ENCODE peak calls at places on chromosomes 16 and 17, in eight cellular contexts. Q, Z, B, W, N, P, G and Y are unnamed samples.

GRCh38 chr16:84687715-84688114 is 12.1 kb upstream of the USP10 start:
- DNase-seq in Q (no peak), Z (no peak), B (peak), W (peak), N (no peak), P (no peak), G (peak), Y (no peak)

GRCh38 chr17:82531431-82531881 is 11.9 kb downstream of the FOXK2 start:
- DNase-seq in Q (no peak), Z (no peak), B (peak), W (peak), N (no peak), P (no peak), G (no peak), Y (no peak)

GRCh38 chr16:6545329-6545728 is 787.3 kb upstream of the RBFOX1 start:
- DNase-seq in Q (no peak), Z (no peak), B (no peak), W (no peak), N (no peak), P (no peak), G (no peak), Y (no peak)

GRCh38 chr16:2987286-2987685 is 7.0 kb upstream of the PKMYT1 start:
- DNase-seq in Q (no peak), Z (no peak), B (no peak), W (no peak), N (no peak), P (no peak), G (no peak), Y (no peak)

GRCh38 chr16:81767987-81768592 is 11.0 kb upstream of the PLCG2 start:
- DNase-seq in Q (no peak), Z (no peak), B (no peak), W (no peak), N (no peak), P (no peak), G (no peak), Y (no peak)

GRCh38 chr16:27273670-27274522 is 5.3 kb upstream of the NSMCE1 start:
- DNase-seq in Q (no peak), Z (no peak), B (peak), W (no peak), N (no peak), P (no peak), G (no peak), Y (peak)

GRCh38 chr16:85395913-85396878 is 216.9 kb upstream of the GSE1 start:
- DNase-seq in Q (peak), Z (peak), B (no peak), W (peak), N (no peak), P (peak), G (no peak), Y (no peak)

GRCh38 chr17:13508916-13509315 is 92.8 kb downstream of the HS3ST3A1 start:
- DNase-seq in Q (no peak), Z (no peak), B (no peak), W (peak), N (no peak), P (no peak), G (no peak), Y (no peak)

GRCh38 chr16:30934827-30935557 is 11.6 kb downstream of the FBXL19 start:
- DNase-seq in Q (no peak), Z (peak), B (peak), W (peak), N (peak), P (peak), G (no peak), Y (no peak)

GRCh38 chr17:49337900-49338299 is 24.1 kb downstream of the ZNF652 start:
- DNase-seq in Q (peak), Z (no peak), B (peak), W (peak), N (no peak), P (no peak), G (no peak), Y (no peak)

GRCh38 chr17:49249890-49250522 is 19.4 kb upstream of the PHOSPHO1 start:
- DNase-seq in Q (no peak), Z (no peak), B (no peak), W (no peak), N (no peak), P (no peak), G (no peak), Y (no peak)

GRCh38 chr17:41060052-41060604 is at the start of gene KRTAP2-3:
- DNase-seq in Q (no peak), Z (no peak), B (peak), W (peak), N (no peak), P (no peak), G (peak), Y (no peak)

GRCh38 chr16:30004811-30005242 is 6.0 kb downstream of the DOC2A start:
- DNase-seq in Q (no peak), Z (no peak), B (no peak), W (no peak), N (no peak), P (no peak), G (no peak), Y (no peak)

GRCh38 chr16:23071202-23072083 is 77.8 kb downstream of the USP31 start:
- DNase-seq in Q (no peak), Z (no peak), B (peak), W (peak), N (no peak), P (no peak), G (no peak), Y (no peak)

GRCh38 chr17:40283662-40284061 is 4.0 kb upstream of the CDC6 start:
- DNase-seq in Q (no peak), Z (no peak), B (peak), W (peak), N (no peak), P (no peak), G (peak), Y (no peak)

GRCh38 chr17:80008383-80008840 is 27.3 kb downstream of the TBC1D16 start:
- DNase-seq in Q (peak), Z (peak), B (peak), W (peak), N (peak), P (peak), G (no peak), Y (no peak)

GRCh38 chr16:28042856-28043255 is 20.7 kb downstream of the GSG1L start:
- DNase-seq in Q (no peak), Z (no peak), B (peak), W (peak), N (no peak), P (no peak), G (peak), Y (no peak)

GRCh38 chr17:75720656-75721462 is at the start of gene ITGB4:
- DNase-seq in Q (no peak), Z (peak), B (no peak), W (peak), N (peak), P (peak), G (no peak), Y (no peak)

GRCh38 chr17:29682987-29683386 is 60.3 kb upstream of the CORO6 start:
- DNase-seq in Q (no peak), Z (no peak), B (no peak), W (peak), N (no peak), P (no peak), G (no peak), Y (no peak)

GRCh38 chr16:27701381-27701780 is 151.4 kb downstream of the KATNIP start:
- DNase-seq in Q (no peak), Z (no peak), B (no peak), W (no peak), N (no peak), P (no peak), G (no peak), Y (no peak)

GRCh38 chr17:63494300-63494928 is 17.6 kb downstream of the ACE start:
- DNase-seq in Q (no peak), Z (no peak), B (no peak), W (no peak), N (no peak), P (no peak), G (no peak), Y (no peak)

GRCh38 chr17:38458521-38458920 is 30.3 kb downstream of the ARHGAP23 start:
- DNase-seq in Q (no peak), Z (no peak), B (no peak), W (no peak), N (no peak), P (no peak), G (no peak), Y (no peak)

GRCh38 chr16:85641776-85642176 is 28.7 kb downstream of the GSE1 start:
- DNase-seq in Q (no peak), Z (peak), B (no peak), W (peak), N (no peak), P (no peak), G (no peak), Y (no peak)

GRCh38 chr17:8599351-8600011 is 31.0 kb downstream of the MYH10 start:
- DNase-seq in Q (no peak), Z (no peak), B (no peak), W (peak), N (no peak), P (no peak), G (no peak), Y (no peak)

GRCh38 chr17:57553525-57553924 is 191.6 kb downstream of the CCDC182 start:
- DNase-seq in Q (no peak), Z (no peak), B (peak), W (peak), N (no peak), P (no peak), G (no peak), Y (no peak)

GRCh38 chr16:70018254-70018653 is 67.1 kb downstream of the CLEC18A start:
- DNase-seq in Q (no peak), Z (no peak), B (no peak), W (peak), N (peak), P (peak), G (no peak), Y (no peak)
- TF ChIP-seq CTCF in Q (no peak), Z (no peak), B (peak), W (no peak), N (no peak), P (peak), G (no peak), Y (peak)

GRCh38 chr17:74350486-74350885 is 11.2 kb downstream of the BTBD17 start:
- DNase-seq in Q (no peak), Z (no peak), B (no peak), W (no peak), N (no peak), P (no peak), G (no peak), Y (no peak)

GRCh38 chr17:74349120-74349519 is 12.5 kb downstream of the BTBD17 start:
- DNase-seq in Q (no peak), Z (no peak), B (no peak), W (no peak), N (no peak), P (no peak), G (no peak), Y (no peak)

GRCh38 chr17:74353446-74354060 is 8.1 kb downstream of the BTBD17 start:
- DNase-seq in Q (no peak), Z (no peak), B (no peak), W (no peak), N (no peak), P (no peak), G (no peak), Y (no peak)

GRCh38 chr17:74354123-74354522 is 7.5 kb downstream of the BTBD17 start:
- DNase-seq in Q (no peak), Z (peak), B (no peak), W (no peak), N (peak), P (no peak), G (no peak), Y (no peak)

DNA sequence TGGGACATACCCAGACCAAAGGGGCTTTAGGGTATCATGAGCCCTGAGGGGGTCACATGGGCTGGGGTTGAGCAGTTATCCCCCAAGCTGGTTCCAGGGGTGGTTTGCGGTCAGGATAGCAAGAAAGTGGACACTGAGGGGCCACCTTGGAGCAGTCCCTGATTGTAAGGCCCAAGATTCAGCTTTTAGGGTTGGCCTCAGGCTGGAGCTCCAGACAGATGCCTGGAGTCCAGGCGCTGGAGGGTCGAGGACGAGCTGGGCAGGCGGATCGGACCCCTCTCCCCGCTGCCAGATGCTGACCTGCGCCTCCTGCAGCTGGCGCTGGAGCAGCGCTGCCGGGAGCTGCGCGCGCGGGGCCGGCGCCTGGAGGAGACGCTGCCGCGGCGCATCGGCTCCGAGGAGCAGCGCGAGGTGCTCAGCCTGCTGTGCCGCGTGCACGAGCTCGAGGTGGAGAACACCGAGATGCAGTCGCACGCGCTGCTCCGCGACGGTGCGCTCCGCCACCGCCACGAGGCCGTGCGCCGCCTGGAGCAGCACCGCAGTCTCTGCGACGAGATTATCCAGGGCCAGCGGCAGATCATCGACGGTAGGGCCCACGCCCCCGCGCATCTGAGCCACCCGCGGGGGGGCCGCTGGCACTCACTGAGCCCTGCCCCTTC is 10.0 kb downstream of the BTBD17 start:
- DNase-seq in Q (no peak), Z (no peak), B (no peak), W (no peak), N (no peak), P (no peak), G (no peak), Y (no peak)
- TF ChIP-seq CTCF in Q (no peak), Z (no peak), B (no peak), W (no peak), N (no peak), P (no peak), G (no peak), Y (no peak)

GRCh38 chr16:50607447-50607846 is 59.3 kb downstream of the NKD1 start:
- DNase-seq in Q (no peak), Z (no peak), B (no peak), W (no peak), N (no peak), P (no peak), G (no peak), Y (no peak)
- TF ChIP-seq CTCF in Q (no peak), Z (no peak), B (no peak), W (no peak), N (no peak), P (no peak), G (no peak), Y (no peak)

DNA sequence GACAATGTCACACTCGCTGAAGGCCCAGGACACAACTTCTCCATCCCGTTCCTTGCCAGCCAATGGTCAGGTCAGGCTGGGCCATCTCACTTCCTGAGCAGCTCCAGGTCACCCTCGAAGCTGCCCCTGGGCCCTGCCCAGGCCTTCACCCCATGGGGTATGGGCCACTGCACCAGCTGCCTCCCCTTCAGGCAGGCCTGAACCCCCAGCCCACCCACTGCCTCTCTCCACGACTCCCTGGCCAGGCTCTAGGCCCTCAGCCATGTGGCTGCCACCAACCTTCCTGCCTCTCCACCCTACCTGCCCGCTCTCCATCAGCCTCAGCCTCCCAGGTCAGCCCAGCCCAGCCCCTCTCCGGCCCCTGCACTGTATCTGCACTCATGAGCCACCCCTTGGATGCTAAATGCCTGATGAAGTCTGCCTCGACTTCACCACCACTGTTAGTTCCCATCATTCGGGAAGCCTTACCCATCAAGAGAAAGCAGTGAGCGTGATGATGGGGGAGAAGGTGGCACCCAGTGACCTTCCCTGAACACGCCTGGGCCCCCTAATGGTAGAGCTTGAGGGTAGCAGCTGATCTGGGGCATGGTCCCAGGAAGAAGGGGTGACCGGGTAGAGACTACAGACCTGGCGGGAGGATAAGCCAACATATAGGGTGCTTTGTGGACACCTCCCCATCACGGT is 30.9 kb upstream of the C16orf95 start:
- DNase-seq in Q (no peak), Z (no peak), B (no peak), W (no peak), N (no peak), P (no peak), G (no peak), Y (no peak)
- TF ChIP-seq CTCF in Q (no peak), Z (no peak), B (peak), W (peak), N (no peak), P (no peak), G (no peak), Y (no peak)

DNA sequence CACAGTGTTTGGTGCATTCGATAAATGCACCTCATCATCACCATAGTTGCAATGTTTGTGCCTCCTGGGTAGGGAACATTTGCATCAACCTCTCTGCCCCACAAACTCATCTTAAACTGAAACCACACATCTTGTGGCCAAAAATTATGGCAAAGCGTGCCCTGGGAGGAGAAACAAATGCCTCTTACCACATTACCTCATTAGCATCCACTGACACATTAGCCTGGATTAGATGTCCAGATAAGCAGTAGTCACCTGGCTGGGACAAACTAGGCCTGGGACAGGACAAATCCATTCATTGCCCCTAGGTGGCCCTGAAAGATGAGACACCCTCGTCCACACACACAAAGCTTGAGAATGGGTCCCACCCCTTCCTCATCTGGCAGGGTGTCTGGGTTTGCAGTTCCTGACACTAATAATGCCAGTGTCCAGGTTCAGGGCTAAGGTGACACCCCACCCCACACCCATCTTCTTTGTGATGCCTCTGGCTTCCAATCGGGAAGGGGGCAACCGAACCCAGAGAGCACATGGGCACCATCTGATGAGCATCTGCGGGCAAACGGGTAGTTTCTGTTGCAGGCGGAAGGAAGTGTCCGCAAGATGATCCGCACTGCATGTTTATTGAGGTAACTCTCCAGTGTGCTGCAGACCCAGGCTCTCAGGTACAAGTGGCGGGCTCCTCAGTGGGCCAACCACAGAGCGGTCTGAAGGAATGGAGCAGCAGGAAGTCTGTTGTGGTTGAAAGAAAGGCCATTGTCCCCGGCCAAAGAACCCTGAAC is 8.6 kb downstream of the XYLT1 start:
- DNase-seq in Q (no peak), Z (no peak), B (no peak), W (no peak), N (peak), P (no peak), G (no peak), Y (no peak)
- TF ChIP-seq CTCF in Q (no peak), Z (no peak), B (no peak), W (no peak), N (peak), P (no peak), G (no peak), Y (no peak)

GRCh38 chr16:1079341-1079740 is 6.8 kb downstream of the SSTR5 start:
- DNase-seq in Q (no peak), Z (no peak), B (no peak), W (no peak), N (no peak), P (no peak), G (no peak), Y (no peak)
- TF ChIP-seq CTCF in Q (no peak), Z (no peak), B (no peak), W (no peak), N (no peak), P (no peak), G (no peak), Y (no peak)

GRCh38 chr16:13453938-13454553 is 465.9 kb upstream of the ERCC4 start:
- DNase-seq in Q (no peak), Z (no peak), B (peak), W (no peak), N (peak), P (no peak), G (no peak), Y (no peak)
- TF ChIP-seq CTCF in Q (no peak), Z (no peak), B (peak), W (no peak), N (peak), P (peak), G (no peak), Y (peak)

GRCh38 chr16:68386628-68387027 is 61.7 kb downstream of the SMPD3 start:
- DNase-seq in Q (no peak), Z (peak), B (no peak), W (no peak), N (no peak), P (no peak), G (no peak), Y (no peak)

GRCh38 chr16:68388124-68388523 is 60.2 kb downstream of the SMPD3 start:
- DNase-seq in Q (no peak), Z (peak), B (no peak), W (no peak), N (no peak), P (no peak), G (no peak), Y (no peak)

GRCh38 chr16:68387301-68387700 is 61.0 kb downstream of the SMPD3 start:
- DNase-seq in Q (no peak), Z (peak), B (no peak), W (no peak), N (no peak), P (no peak), G (no peak), Y (no peak)

GRCh38 chr16:68385371-68385770 is 62.9 kb downstream of the SMPD3 start:
- DNase-seq in Q (no peak), Z (peak), B (no peak), W (no peak), N (no peak), P (no peak), G (no peak), Y (no peak)

DNA sequence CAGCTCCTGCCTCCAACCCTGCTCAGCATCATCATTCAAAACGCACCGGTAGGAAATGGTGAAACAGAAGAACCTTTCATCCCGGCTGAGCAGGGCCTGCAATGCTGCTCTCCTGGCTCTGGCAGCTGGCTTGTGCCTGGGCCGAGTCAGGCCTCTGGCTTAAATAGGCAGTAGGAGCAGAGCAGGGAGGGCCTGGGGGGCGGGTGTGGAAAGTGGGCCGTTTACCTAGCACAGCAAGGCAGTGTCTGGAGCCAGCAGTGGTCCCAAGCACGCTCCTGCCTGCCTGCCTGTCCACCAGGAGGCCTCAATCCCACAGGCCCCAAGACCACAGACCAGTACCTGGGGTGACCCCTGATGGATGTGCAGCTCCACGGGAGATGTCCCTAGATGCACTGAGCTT is 59.3 kb downstream of the SMPD3 start:
- DNase-seq in Q (no peak), Z (peak), B (no peak), W (no peak), N (no peak), P (no peak), G (no peak), Y (no peak)
- TF ChIP-seq CTCF in Q (no peak), Z (no peak), B (no peak), W (no peak), N (no peak), P (no peak), G (no peak), Y (no peak)